ENCODE peak calls at places on chromosome 17, in five cellular contexts. D, C, X, A and F are unnamed samples.

GRCh38 chr17:47012457-47012856 is 33.4 kb upstream of the RPRML start:
- DNase-seq in A (no peak), D (no peak), C (no peak), X (no peak), F (no peak)

GRCh38 chr17:39543669-39544068 is 64.1 kb downstream of the NEUROD2 start:
- DNase-seq in A (no peak), C (no peak), X (no peak), D (no peak), F (no peak)

GRCh38 chr17:82241183-82241925 is 12.5 kb downstream of the SLC16A3 start:
- DNase-seq in X (peak; percentile 78), C (peak; percentile 93), A (peak; percentile 80), D (no peak), F (peak; percentile 75)

GRCh38 chr17:77560417-77560816 is 398.1 kb upstream of the TNRC6C start:
- DNase-seq in D (no peak), C (no peak), X (no peak), A (no peak), F (no peak)

GRCh38 chr17:83192161-83192788 is 112.9 kb downstream of the METRNL start:
- DNase-seq in D (no peak), C (peak; percentile 75), A (no peak), X (peak; percentile 20), F (no peak)

GRCh38 chr17:35540589-35541404 is 3.3 kb upstream of the SLFN12L start:
- DNase-seq in D (no peak), X (no peak), A (peak; percentile 63), C (peak; percentile 82), F (peak; percentile 71)

GRCh38 chr17:73705594-73705993 is 61.3 kb upstream of the SDK2 start:
- DNase-seq in A (peak; percentile 33), C (no peak), D (peak; percentile 79), X (no peak), F (no peak)

GRCh38 chr17:21463779-21464407 is 87.7 kb downstream of the KCNJ12 start:
- DNase-seq in D (peak; percentile 17), A (no peak), X (no peak), C (no peak), F (no peak)

GRCh38 chr17:54888981-54889380 is 11.7 kb upstream of the TOM1L1 start:
- DNase-seq in A (no peak), C (no peak), D (no peak), X (no peak), F (no peak)

GRCh38 chr17:79364695-79365094 is 246.2 kb downstream of the RBFOX3 start:
- DNase-seq in D (no peak), X (no peak), C (peak; percentile 27), A (no peak), F (no peak)

GRCh38 chr17:83073389-83074063 is 5.9 kb upstream of the METRNL start:
- DNase-seq in D (peak; percentile 71), C (no peak), X (no peak), A (no peak), F (no peak)

GRCh38 chr17:3695723-3696411 is at the start of gene P2RX5:
- DNase-seq in D (peak; percentile 39), C (peak; percentile 88), X (no peak), A (no peak), F (peak; percentile 60)

GRCh38 chr17:82754297-82755208 is 2.7 kb downstream of the TBCD start:
- DNase-seq in X (no peak), D (no peak), C (no peak), A (no peak), F (peak; percentile 16)

GRCh38 chr17:46771601-46772012 is 46.9 kb downstream of the WNT3 start:
- DNase-seq in C (no peak), A (no peak), D (peak; percentile 76), X (no peak), F (no peak)

GRCh38 chr17:80559688-80560290 is 15.2 kb downstream of the RPTOR start:
- DNase-seq in X (no peak), D (no peak), C (no peak), A (no peak), F (no peak)

GRCh38 chr17:78746949-78747269 is 35.2 kb downstream of the CYTH1 start:
- DNase-seq in D (no peak), C (no peak), X (no peak), A (no peak), F (no peak)

GRCh38 chr17:78558181-78558850 is 18.9 kb downstream of the DNAH17 start:
- DNase-seq in C (no peak), D (no peak), A (no peak), X (no peak), F (peak; percentile 28)

GRCh38 chr17:32596666-32597065 is 109.9 kb downstream of the CDK5R1 start:
- DNase-seq in X (no peak), D (no peak), C (no peak), A (no peak), F (peak; percentile 39)

GRCh38 chr17:51166987-51167931 is 1.0 kb downstream of the NME2 start:
- DNase-seq in D (peak; percentile 72), X (no peak), A (peak; percentile 40), C (peak; percentile 89), F (peak; percentile 70)

GRCh38 chr17:53186004-53186403 is 636.7 kb upstream of the KIF2B start:
- DNase-seq in X (no peak), A (no peak), D (no peak), C (no peak), F (no peak)

GRCh38 chr17:53193044-53193443 is 629.7 kb upstream of the KIF2B start:
- DNase-seq in X (no peak), A (no peak), C (no peak), D (no peak), F (no peak)

GRCh38 chr17:53191878-53192277 is 630.8 kb upstream of the KIF2B start:
- DNase-seq in X (no peak), A (no peak), D (no peak), C (no peak), F (no peak)
- TF ChIP-seq CTCF in X (no peak), A (no peak), D (peak; percentile 4), C (no peak), F (no peak)

GRCh38 chr17:2421315-2422147 is 20.7 kb upstream of the MNT start:
- DNase-seq in D (no peak), A (no peak), C (no peak), X (no peak), F (no peak)
- TF ChIP-seq CTCF in D (peak; percentile 15), A (no peak), C (no peak), X (no peak), F (no peak)

GRCh38 chr17:59558953-59559352 is 6.5 kb upstream of the DHX40 start:
- DNase-seq in A (no peak), X (no peak), D (peak; percentile 19), C (no peak), F (no peak)
- TF ChIP-seq CTCF in A (no peak), X (no peak), D (peak; percentile 44), C (no peak), F (no peak)

GRCh38 chr17:41029633-41030245 is at the start of gene KRTAP1-4:
- DNase-seq in D (no peak), X (no peak), A (no peak), C (no peak), F (no peak)
- TF ChIP-seq CTCF in D (no peak), X (no peak), A (no peak), C (no peak), F (no peak)

GRCh38 chr17:44222112-44222869 is 2.8 kb upstream of the UBTF start:
- DNase-seq in C (peak; percentile 91), A (peak; percentile 78), X (no peak), D (peak; percentile 78), F (peak; percentile 76)
- TF ChIP-seq CTCF in C (no peak), A (no peak), X (no peak), D (peak; percentile 18), F (no peak)

GRCh38 chr17:75854111-75854748 is 905 bp downstream of the WBP2 start:
- DNase-seq in C (peak; percentile 17), A (no peak), X (no peak), D (peak; percentile 71), F (no peak)

GRCh38 chr17:75853410-75853809 is 1.7 kb downstream of the WBP2 start:
- DNase-seq in C (peak; percentile 24), X (no peak), A (no peak), D (no peak), F (no peak)

GRCh38 chr17:75855310-75856061 is at the start of gene WBP2:
- DNase-seq in D (peak; percentile 100), C (peak; percentile 95), A (peak; percentile 99), X (peak; percentile 96), F (peak; percentile 100)

GRCh38 chr17:75856062-75856681 is 1.0 kb upstream of the WBP2 start:
- DNase-seq in D (no peak), C (peak; percentile 66), A (no peak), X (no peak), F (peak; percentile 44)

DNA sequence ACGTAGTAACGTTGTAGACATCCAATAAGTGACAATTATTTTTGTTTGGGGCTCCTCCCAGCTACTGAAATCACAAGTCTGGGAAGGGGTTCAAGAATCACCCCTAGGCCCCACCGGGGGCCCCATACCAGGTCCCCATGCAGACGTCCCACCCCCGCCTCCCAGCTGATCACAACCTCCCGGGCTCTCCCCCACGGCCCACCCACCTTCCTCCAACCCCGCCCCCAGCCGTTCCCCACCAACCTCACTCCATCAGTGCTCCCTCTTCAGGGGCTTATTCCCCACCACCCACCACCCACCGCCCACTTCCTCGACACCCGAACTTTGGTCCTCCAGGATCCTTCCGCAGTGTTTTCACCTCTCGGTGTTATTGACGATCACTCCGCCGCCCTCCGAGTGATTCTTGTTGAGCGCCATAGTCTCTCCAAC is 240 bp downstream of the WBP2 start:
- DNase-seq in X (no peak), A (peak; percentile 59), D (no peak), C (peak; percentile 79), F (no peak)
- TF ChIP-seq CTCF in X (no peak), A (no peak), D (peak; percentile 13), C (no peak), F (no peak)